ENCODE peak calls at places on chromosomes 12 and 14, in four cellular contexts. A, P, K and V are unnamed samples.

GRCh38 chr12:96189781-96190180 is 4.4 kb upstream of the ELK3 start:
- DNase-seq in A (no peak), P (no peak), K (no peak), V (no peak)

GRCh38 chr14:106235356-106236159 is 709.2 kb downstream of the TMEM121 start:
- DNase-seq in A (no peak), P (peak), K (no peak), V (no peak)

GRCh38 chr12:51593539-51593938 is 2.5 kb downstream of the SCN8A start:
- DNase-seq in A (no peak), P (no peak), K (no peak), V (peak)

GRCh38 chr14:92651106-92651792 is 97.2 kb downstream of the LGMN start:
- DNase-seq in A (peak), P (peak), K (peak), V (no peak)

GRCh38 chr12:3604750-3605638 is 114.0 kb downstream of the PRMT8 start:
- DNase-seq in A (no peak), P (no peak), K (no peak), V (peak)

GRCh38 chr12:54017027-54017788 is 8.4 kb downstream of the HOXC8 start:
- DNase-seq in A (no peak), P (peak), K (no peak), V (no peak)

GRCh38 chr12:95214466-95214865 is 2.8 kb downstream of the FGD6 start:
- DNase-seq in A (no peak), P (no peak), K (no peak), V (no peak)

GRCh38 chr12:108332791-108333382 is 6.2 kb downstream of the CMKLR1 start:
- DNase-seq in A (peak), P (no peak), K (peak), V (no peak)

GRCh38 chr14:38391334-38391733 is 135.4 kb upstream of the CLEC14A start:
- DNase-seq in A (no peak), P (no peak), K (no peak), V (no peak)

GRCh38 chr12:56927281-56927680 is 6.9 kb downstream of the SDR9C7 start:
- DNase-seq in A (no peak), P (no peak), K (no peak), V (no peak)

GRCh38 chr14:33768458-33768830 is 182.4 kb downstream of the EGLN3 start:
- DNase-seq in A (no peak), P (no peak), K (no peak), V (no peak)

GRCh38 chr14:52862652-52863338 is 71.4 kb upstream of the GNPNAT1 start:
- DNase-seq in A (no peak), P (no peak), K (no peak), V (peak)

GRCh38 chr14:81132492-81132891 is 88.3 kb downstream of the GTF2A1 start:
- DNase-seq in A (no peak), P (no peak), K (no peak), V (no peak)

GRCh38 chr14:93970589-93970966 is 5.8 kb downstream of the ASB2 start:
- DNase-seq in A (no peak), P (peak), K (no peak), V (no peak)

GRCh38 chr12:92010368-92010767 is 135.3 kb downstream of the BTG1 start:
- DNase-seq in A (no peak), P (no peak), K (no peak), V (no peak)

GRCh38 chr12:103821773-103822172 is 19.3 kb downstream of the NT5DC3 start:
- DNase-seq in A (no peak), P (no peak), K (no peak), V (no peak)
- H3K4me3 ChIP-seq in A (no peak), P (no peak), K (no peak), V (no peak)

DNA sequence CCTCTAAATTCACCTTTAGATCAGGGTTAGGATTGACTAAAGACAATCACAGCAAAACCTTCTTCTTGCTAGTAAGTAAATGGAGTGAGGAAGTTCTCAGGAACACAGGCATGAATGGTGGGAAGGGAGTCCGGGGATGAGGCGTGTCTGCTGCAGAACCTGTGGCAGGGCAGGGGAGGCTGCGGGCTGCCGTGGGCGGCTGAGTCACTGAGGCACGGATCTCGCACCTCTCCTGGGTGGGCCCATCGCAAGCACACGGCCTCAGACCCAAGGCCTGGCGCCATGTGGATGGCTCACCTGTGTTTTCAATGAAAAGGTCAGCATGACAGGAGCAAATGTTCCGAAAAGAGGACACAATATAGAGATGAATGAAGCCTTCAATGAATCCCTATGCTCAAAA is 85.4 kb downstream of the PIWIL1 start:
- DNase-seq in A (no peak), P (no peak), K (no peak), V (no peak)
- H3K4me3 ChIP-seq in A (no peak), P (no peak), K (no peak), V (no peak)

DNA sequence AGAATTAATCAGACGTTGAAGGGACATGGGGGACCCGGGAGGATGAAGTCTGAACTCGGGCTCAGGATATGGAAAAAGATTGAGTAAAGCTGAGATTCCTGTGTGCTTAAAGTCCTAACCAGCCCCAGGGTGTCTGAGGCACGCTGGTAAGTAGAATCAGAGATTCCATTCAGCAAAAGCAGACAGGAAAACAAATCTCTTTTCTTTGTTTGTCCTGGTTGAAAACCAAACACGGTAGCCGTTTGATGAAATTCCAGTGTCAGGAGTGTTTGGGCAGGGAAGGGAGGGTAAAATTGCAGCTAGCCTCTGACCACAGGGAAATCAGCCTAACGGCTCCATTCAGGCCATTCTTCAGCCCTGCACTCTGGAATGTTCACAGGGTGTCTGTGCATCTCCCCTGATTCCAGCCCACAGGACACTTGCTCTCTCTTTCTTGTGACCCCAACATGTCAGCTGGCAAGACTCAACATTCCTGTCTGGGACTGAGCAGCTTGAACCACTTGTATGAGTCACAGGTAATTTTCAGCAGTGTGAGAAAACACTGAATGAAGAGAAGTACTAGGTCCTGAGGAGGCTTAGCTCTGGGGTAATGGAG is 31.0 kb downstream of the NINJ2 start:
- DNase-seq in A (no peak), P (no peak), K (no peak), V (peak)
- H3K4me3 ChIP-seq in A (peak), P (no peak), K (no peak), V (peak)

GRCh38 chr12:104969328-104969727 is 11.2 kb upstream of the SLC41A2 start:
- DNase-seq in A (no peak), P (no peak), K (no peak), V (no peak)
- H3K4me3 ChIP-seq in A (no peak), P (no peak), K (no peak), V (no peak)

GRCh38 chr12:130728158-130729058 is 12.3 kb upstream of the RIMBP2 start:
- DNase-seq in A (no peak), P (no peak), K (no peak), V (no peak)

DNA sequence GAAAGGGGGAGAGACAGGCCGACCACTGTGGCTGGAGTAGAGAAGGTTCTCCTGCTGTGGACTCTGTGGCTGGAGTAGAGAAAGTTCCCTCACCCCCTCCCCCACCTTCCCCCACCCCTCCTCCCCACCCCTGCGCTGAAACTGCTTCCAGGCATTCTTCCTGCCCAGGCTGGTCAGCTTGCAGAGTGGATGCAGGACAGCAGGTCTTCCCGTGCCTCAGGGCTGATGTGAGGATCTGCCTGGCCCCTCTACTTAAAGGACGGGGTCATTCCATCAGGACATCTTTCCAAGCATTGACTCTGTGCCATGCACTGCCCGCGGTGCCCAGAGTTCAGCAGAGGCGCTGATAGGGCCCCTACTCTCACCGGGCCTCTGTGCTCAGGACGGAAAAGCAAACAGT is 13.2 kb upstream of the RIMBP2 start:
- DNase-seq in A (no peak), P (no peak), K (no peak), V (no peak)
- H3K4me3 ChIP-seq in A (no peak), P (no peak), K (no peak), V (no peak)

GRCh38 chr14:61581955-61582615 is 113.2 kb upstream of the HIF1A start:
- DNase-seq in A (no peak), P (no peak), K (peak), V (no peak)
- H3K4me3 ChIP-seq in A (no peak), P (no peak), K (no peak), V (no peak)

GRCh38 chr14:64488590-64489099 is 15.0 kb downstream of the ZBTB25 start:
- DNase-seq in A (no peak), P (no peak), K (no peak), V (no peak)

GRCh38 chr14:64491637-64492036 is 12.0 kb downstream of the ZBTB25 start:
- DNase-seq in A (no peak), P (no peak), K (no peak), V (no peak)

GRCh38 chr14:64496764-64497163 is 6.9 kb downstream of the ZBTB25 start:
- DNase-seq in A (no peak), P (no peak), K (no peak), V (no peak)

GRCh38 chr14:64495252-64495651 is 8.4 kb downstream of the ZBTB25 start:
- DNase-seq in A (no peak), P (no peak), K (no peak), V (no peak)

DNA sequence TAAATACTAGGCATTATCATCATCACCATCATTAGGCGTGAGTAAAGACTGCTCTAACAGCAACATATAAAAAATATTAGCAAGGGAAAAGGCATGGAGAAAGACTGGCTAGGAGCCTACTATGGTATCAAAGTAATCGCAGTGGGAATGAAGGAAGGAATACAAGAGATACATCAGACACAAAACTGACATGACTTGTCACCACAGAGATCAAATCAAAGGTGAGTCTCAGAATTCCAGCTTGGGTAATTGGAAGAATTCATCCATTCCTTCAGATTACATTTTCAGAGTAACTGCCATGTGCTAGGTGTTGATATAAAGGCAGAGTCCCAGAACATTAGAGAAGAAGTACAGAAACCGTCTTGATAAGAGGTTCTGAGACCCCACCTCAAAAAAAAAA is 10.2 kb downstream of the ZBTB25 start:
- DNase-seq in A (no peak), P (no peak), K (no peak), V (no peak)
- H3K4me3 ChIP-seq in A (no peak), P (no peak), K (no peak), V (no peak)

GRCh38 chr12:48787791-48788521 is 933 bp downstream of the ADCY6 start:
- DNase-seq in A (no peak), P (no peak), K (no peak), V (no peak)

GRCh38 chr12:48788852-48789775 is at the start of gene ADCY6:
- DNase-seq in A (peak), P (no peak), K (peak), V (peak)

GRCh38 chr12:48788522-48788851 is 402 bp downstream of the ADCY6 start:
- DNase-seq in A (no peak), P (no peak), K (no peak), V (no peak)

GRCh38 chr12:48789858-48790326 is 1.0 kb upstream of the ADCY6 start:
- DNase-seq in A (no peak), P (no peak), K (no peak), V (no peak)

DNA sequence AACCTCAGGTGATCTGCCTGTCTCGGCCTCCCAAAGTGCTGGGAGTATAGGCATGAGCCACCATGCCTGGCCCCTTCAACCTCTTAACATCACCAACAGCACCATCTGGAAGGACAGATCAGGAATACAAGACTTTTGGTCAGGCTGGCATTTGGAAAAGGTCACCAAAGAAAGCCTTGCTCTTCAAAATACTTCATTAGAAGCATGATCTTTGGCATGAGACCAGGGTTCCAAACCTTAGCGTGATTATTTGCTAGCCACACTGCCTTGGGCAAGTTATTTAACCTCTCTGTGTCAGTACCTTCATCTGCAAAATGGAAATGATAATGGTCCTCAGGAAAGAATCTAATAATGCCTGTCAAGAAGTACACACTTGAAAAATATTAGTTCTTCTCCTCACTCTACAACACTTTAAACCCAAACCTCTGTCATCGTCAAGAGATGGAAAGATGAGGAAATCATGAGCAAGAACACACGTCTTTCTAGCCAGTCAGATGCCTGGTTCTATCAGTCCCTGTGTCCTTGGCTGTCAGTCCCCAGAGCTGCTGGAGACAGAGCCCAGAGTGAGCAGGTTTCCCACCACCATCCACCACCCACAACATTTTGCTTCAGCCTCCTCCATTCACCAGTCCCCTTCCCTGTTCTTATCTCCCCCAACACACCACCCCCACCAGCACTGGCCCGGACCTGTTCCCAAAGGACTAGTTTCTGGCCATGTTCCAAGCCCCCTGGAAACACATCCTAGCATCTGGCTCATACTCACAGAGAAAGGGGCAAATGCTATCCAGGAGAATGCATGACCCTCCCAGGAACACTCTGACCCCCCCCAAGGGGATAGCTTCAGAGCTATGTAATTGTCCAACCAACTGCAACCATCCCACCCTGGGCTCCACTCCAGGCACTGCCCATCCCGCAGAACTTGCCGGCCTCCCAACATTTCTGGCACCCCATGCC is 2.0 kb downstream of the ADCY6 start:
- DNase-seq in A (no peak), P (no peak), K (no peak), V (no peak)
- H3K4me3 ChIP-seq in A (peak), P (no peak), K (no peak), V (peak)

DNA sequence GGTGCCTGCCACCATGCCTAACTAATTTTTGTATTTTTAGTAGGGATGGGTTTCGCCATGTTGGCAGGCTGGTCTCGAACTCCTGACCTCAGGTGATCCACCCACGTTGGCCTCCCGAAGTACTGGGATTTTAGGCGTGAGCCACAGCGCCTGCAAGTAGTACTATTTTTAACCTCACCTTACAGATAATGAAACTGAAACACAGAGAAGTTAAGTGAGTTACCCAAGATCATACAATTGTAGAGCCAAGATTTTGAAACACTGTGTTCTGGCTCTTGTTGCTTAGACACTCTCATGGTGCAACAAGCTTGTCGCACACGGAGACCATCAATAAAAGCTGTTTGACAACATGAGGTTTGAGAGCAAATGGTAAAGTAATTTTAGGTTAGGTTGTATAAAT is 159.1 kb upstream of the LMNTD1 start:
- DNase-seq in A (no peak), P (no peak), K (no peak), V (no peak)
- H3K4me3 ChIP-seq in A (no peak), P (no peak), K (no peak), V (no peak)

GRCh38 chr14:103604620-103605019 is 24.4 kb upstream of the KLC1 start:
- DNase-seq in A (no peak), P (no peak), K (no peak), V (no peak)

GRCh38 chr14:103611215-103611614 is 17.8 kb upstream of the KLC1 start:
- DNase-seq in A (no peak), P (no peak), K (no peak), V (no peak)

GRCh38 chr14:103607039-103607668 is 21.9 kb upstream of the KLC1 start:
- DNase-seq in A (peak), P (peak), K (peak), V (no peak)

GRCh38 chr14:103613517-103613916 is 15.5 kb upstream of the KLC1 start:
- DNase-seq in A (no peak), P (no peak), K (no peak), V (no peak)

DNA sequence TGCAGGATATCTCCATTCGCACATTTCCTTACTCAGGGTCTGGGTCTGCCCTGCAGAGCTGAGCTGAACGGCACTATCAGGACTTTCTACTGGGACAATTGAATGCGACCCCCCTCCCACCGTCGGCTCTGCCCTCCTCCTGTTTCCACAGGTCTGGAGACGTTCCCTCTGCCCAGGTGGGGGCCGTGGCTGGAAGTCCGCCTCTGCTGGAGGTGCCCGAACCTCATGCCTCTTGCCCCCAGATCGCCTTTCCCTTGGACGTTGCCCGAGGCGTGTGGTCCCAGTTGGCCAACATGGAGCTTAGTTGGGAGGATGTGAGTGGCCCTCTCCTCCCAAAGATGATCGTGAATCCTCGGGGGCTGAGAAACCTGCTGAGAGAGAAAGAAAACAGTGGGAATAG is 21.2 kb upstream of the KLC1 start:
- DNase-seq in A (no peak), P (no peak), K (no peak), V (no peak)
- H3K4me3 ChIP-seq in A (peak), P (no peak), K (no peak), V (no peak)